ENCODE peak calls at places on chromosome 12, in ten cellular contexts. S is ovary, G is lower lobe of right lung, W is fibroblast of lung, Y is neural progenitor cell, V is GM06990, J is GM23338, X is fibroblast of villous mesenchyme, L is heart right ventricle, C is mucosa of descending colon. H is an unnamed sample.

GRCh38 chr12:120402217-120402616 is 33.3 kb upstream of the MSI1 start:
- DNase-seq in S (no peak), G (no peak), W (no peak), Y (peak), V (no peak), J (peak), X (no peak), L (no peak), C (no peak), H (no peak)

GRCh38 chr12:89309815-89310214 is 42.5 kb downstream of the DUSP6 start:
- DNase-seq in S (no peak), G (no peak), W (no peak), Y (no peak), V (no peak), J (no peak), X (no peak), L (no peak), C (no peak), H (no peak)

GRCh38 chr12:48010366-48010970 is 6.2 kb upstream of the COL2A1 start:
- DNase-seq in S (no peak), G (no peak), W (no peak), Y (no peak), V (no peak), J (no peak), X (no peak), L (no peak), C (no peak), H (no peak)

GRCh38 chr12:104351023-104351983 is 47.8 kb downstream of the EID3 start:
- DNase-seq in S (no peak), G (no peak), W (no peak), Y (no peak), V (no peak), J (peak), X (no peak), L (no peak), C (no peak), H (no peak)

GRCh38 chr12:132003846-132004245 is 54.1 kb downstream of the EP400 start:
- DNase-seq in S (no peak), G (no peak), W (peak), Y (no peak), V (no peak), J (no peak), X (no peak), L (no peak), C (no peak), H (no peak)

GRCh38 chr12:89353188-89353822 is 1.0 kb upstream of the DUSP6 start:
- DNase-seq in S (peak), G (peak), W (peak), Y (peak), V (peak), J (peak), X (no peak), L (peak), C (peak), H (no peak)

GRCh38 chr12:10718279-10718821 is 4.8 kb downstream of the YBX3 start:
- DNase-seq in S (no peak), G (no peak), W (peak), Y (peak), V (no peak), J (peak), X (peak), L (no peak), C (no peak), H (no peak)

GRCh38 chr12:108576660-108577234 is 14.4 kb downstream of the ISCU start:
- DNase-seq in S (no peak), G (no peak), W (no peak), Y (no peak), V (no peak), J (no peak), X (no peak), L (no peak), C (no peak), H (no peak)

GRCh38 chr12:67220065-67220464 is 49.1 kb upstream of the CAND1 start:
- DNase-seq in S (no peak), G (no peak), W (no peak), Y (peak), V (no peak), J (peak), X (peak), L (no peak), C (no peak), H (no peak)

GRCh38 chr12:128191380-128191779 is 75.6 kb upstream of the TMEM132C start:
- DNase-seq in S (no peak), G (no peak), W (no peak), Y (no peak), V (no peak), J (no peak), X (no peak), L (no peak), C (no peak), H (no peak)

GRCh38 chr12:89154743-89155530 is 197.4 kb downstream of the DUSP6 start:
- DNase-seq in S (no peak), G (no peak), W (no peak), Y (no peak), V (no peak), J (no peak), X (peak), L (no peak), C (no peak), H (no peak)

GRCh38 chr12:75183967-75184366 is 25.7 kb downstream of the KCNC2 start:
- DNase-seq in S (no peak), G (no peak), W (no peak), Y (no peak), V (no peak), J (no peak), X (no peak), L (no peak), C (no peak), H (no peak)

GRCh38 chr12:108855284-108856169 is 1.9 kb downstream of the SSH1 start:
- DNase-seq in S (no peak), G (no peak), W (peak), Y (no peak), V (no peak), J (no peak), X (peak), L (no peak), C (no peak), H (no peak)

GRCh38 chr12:130710733-130711080 is 5.4 kb downstream of the RIMBP2 start:
- DNase-seq in S (no peak), G (no peak), W (no peak), Y (no peak), V (no peak), J (no peak), X (no peak), L (no peak), C (no peak), H (no peak)

GRCh38 chr12:89064780-89065179 is 287.5 kb downstream of the DUSP6 start:
- DNase-seq in S (no peak), G (no peak), W (peak), Y (no peak), V (no peak), J (no peak), X (no peak), L (no peak), C (no peak), H (no peak)

DNA sequence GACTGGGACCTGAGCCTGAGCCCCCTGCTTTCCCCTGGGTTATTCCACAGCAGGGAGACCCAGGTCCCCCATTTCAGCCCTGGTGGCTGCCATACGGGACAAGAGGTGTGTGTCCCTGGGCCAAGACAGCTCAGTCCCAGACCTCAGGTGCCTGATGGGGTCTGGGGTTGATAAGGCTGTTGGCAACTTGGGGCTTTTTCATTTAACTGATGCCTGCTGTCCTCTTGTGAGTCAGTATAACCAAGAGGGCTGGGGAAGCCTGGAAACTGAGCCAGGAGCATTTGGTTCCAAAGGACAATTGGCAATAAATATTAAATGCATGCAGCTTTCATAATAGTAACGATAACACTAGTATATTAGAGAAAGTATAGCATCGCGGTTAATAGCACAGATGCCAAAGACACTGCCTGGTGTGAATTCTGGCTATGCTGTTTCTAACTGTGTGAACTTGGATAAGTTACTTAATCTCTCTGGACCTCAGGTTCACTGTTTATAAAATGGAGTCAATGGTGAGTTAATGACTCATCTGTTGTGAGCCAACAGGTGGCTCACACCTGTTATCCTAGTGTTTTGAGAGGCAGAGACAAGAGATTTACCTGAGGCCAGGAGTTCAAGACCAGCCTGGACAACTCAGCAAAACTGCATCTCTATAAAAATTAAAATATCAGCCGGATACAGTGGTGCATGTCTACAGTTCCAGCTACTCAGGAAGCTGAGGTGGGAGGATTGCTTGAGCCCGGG is 919 bp downstream of the SDSL start:
- DNase-seq in S (no peak), G (peak), W (no peak), Y (no peak), V (no peak), J (no peak), X (peak), L (no peak), C (no peak), H (no peak)
- H3K4me3 ChIP-seq in S (peak), G (peak), W (peak), Y (no peak), V (peak), J (no peak), X (peak), L (peak), C (peak), H (peak)

GRCh38 chr12:69284131-69284530 is 44.8 kb downstream of the CPSF6 start:
- DNase-seq in S (peak), G (peak), W (peak), Y (peak), V (no peak), J (peak), X (peak), L (peak), C (peak), H (no peak)
- TF ChIP-seq CTCF in S (no peak), G (no peak), W (no peak), Y (peak), V (no peak), J (peak), X (peak), L (no peak), C (no peak), H (no peak)

DNA sequence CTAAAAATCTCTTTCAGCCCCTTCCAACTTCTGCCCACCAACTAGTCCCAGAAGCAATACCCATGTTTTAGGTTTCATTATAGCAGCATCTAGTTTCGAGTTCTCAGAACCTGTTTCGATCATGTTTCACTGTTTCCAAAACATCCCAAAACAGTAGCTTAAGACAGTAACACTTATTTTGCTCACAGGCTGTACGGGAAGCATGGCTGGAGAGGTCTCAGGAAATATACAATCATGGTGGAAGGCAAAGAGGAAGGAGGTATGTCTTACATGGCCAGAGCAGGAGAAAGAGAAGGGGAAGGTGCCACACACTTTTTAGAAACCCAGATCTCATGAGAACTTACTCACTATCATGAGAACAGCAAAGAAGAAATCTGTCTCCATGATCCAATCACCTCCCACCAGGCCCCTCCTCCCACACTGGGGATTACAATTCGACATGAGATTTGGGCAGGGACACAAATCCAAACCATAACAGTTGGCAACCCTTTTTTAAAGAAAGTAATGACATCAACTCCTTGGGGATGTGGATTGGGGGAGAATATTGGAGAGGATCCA is 270.0 kb upstream of the PLEKHG7 start:
- DNase-seq in S (no peak), G (no peak), W (no peak), Y (no peak), V (peak), J (no peak), X (no peak), L (no peak), C (no peak), H (peak)
- H3K4me3 ChIP-seq in S (no peak), G (no peak), W (no peak), Y (no peak), V (peak), J (no peak), X (no peak), L (no peak), C (no peak), H (peak)

GRCh38 chr12:100138048-100138907 is 4.4 kb downstream of the BLTP3B start:
- DNase-seq in S (no peak), G (no peak), W (peak), Y (no peak), V (no peak), J (no peak), X (peak), L (no peak), C (no peak), H (no peak)
- TF ChIP-seq CTCF in S (no peak), G (no peak), W (peak), Y (peak), V (peak), J (peak), X (peak), L (no peak), C (no peak), H (peak)

GRCh38 chr12:26319511-26319910 is 124.1 kb downstream of the SSPN start:
- DNase-seq in S (peak), G (peak), W (peak), Y (no peak), V (no peak), J (no peak), X (peak), L (no peak), C (no peak), H (no peak)
- H3K4me3 ChIP-seq in S (no peak), G (no peak), W (no peak), Y (no peak), V (no peak), J (no peak), X (no peak), L (no peak), C (no peak), H (no peak)

H was measured in GM12864.